ENCODE peak calls at places on chromosome 1, in seven cellular contexts. H is fibroblast of mammary gland, Y is dorsolateral prefrontal cortex, B is choroid plexus epithelial cell, U is GM06990, E is kidney, T is testis. X is an unnamed sample.

GRCh38 chr1:6007318-6008083 is 15.3 kb upstream of the NPHP4 start:
- DNase-seq in H (peak; percentile 47), Y (no peak), B (peak; percentile 42), U (no peak), E (peak; percentile 55), T (no peak), X (no peak)

GRCh38 chr1:117389779-117390178 is 22.5 kb downstream of the MAN1A2 start:
- DNase-seq in H (no peak), Y (no peak), B (no peak), U (no peak), E (no peak), T (no peak), X (no peak)

GRCh38 chr1:189681252-189681919 is 796.3 kb downstream of the BRINP3 start:
- DNase-seq in H (no peak), Y (no peak), B (no peak), U (no peak), E (no peak), T (no peak), X (no peak)

GRCh38 chr1:24501371-24502167 is 1.1 kb upstream of the RCAN3 start:
- DNase-seq in H (peak; percentile 10), Y (no peak), B (peak; percentile 51), U (no peak), E (no peak), T (peak; percentile 33), X (no peak)

GRCh38 chr1:203127672-203128611 is at the start of gene ADORA1:
- DNase-seq in H (peak; percentile 23), Y (peak; percentile 79), B (peak; percentile 57), U (no peak), E (peak; percentile 88), T (peak; percentile 91), X (peak; percentile 48)

GRCh38 chr1:210584439-210585113 is 255.9 kb downstream of the HHAT start:
- DNase-seq in H (peak; percentile 79), Y (peak; percentile 98), B (peak; percentile 70), U (peak; percentile 11), E (peak; percentile 80), T (peak; percentile 91), X (peak; percentile 79)

GRCh38 chr1:228060458-228061190 is 21.9 kb upstream of the ARF1 start:
- DNase-seq in H (no peak), Y (peak; percentile 9), B (no peak), U (no peak), E (peak; percentile 76), T (no peak), X (no peak)

GRCh38 chr1:213733708-213734107 is 254.1 kb upstream of the PROX1 start:
- DNase-seq in H (no peak), Y (no peak), B (no peak), U (no peak), E (no peak), T (no peak), X (no peak)

GRCh38 chr1:235838021-235838420 is 28.7 kb downstream of the LYST start:
- DNase-seq in H (no peak), Y (no peak), B (no peak), U (no peak), E (no peak), T (no peak), X (no peak)

GRCh38 chr1:165387505-165387904 is 31.0 kb upstream of the LMX1A start:
- DNase-seq in H (peak; percentile 15), Y (no peak), B (no peak), U (no peak), E (no peak), T (no peak), X (no peak)

GRCh38 chr1:64539808-64540207 is 69.9 kb downstream of the CACHD1 start:
- DNase-seq in H (peak; percentile 76), Y (peak; percentile 28), B (peak; percentile 81), U (no peak), E (peak; percentile 76), T (peak; percentile 71), X (no peak)

GRCh38 chr1:116737020-116737854 is 17.0 kb upstream of the CD2 start:
- DNase-seq in H (peak; percentile 67), Y (peak; percentile 40), B (peak; percentile 75), U (peak; percentile 72), E (no peak), T (peak; percentile 62), X (peak; percentile 51)

GRCh38 chr1:43835141-43836021 is 98.2 kb upstream of the ARTN start:
- DNase-seq in H (peak; percentile 90), Y (no peak), B (peak; percentile 82), U (peak; percentile 41), E (peak; percentile 88), T (no peak), X (no peak)

GRCh38 chr1:3040004-3040403 is 18.7 kb downstream of the ACTRT2 start:
- DNase-seq in H (no peak), Y (no peak), B (no peak), U (no peak), E (no peak), T (no peak), X (no peak)

GRCh38 chr1:56215771-56216170 is 363.6 kb downstream of the PLPP3 start:
- DNase-seq in H (no peak), Y (no peak), B (no peak), U (no peak), E (no peak), T (no peak), X (no peak)

GRCh38 chr1:84260852-84261518 is 40.5 kb upstream of the SAMD13 start:
- DNase-seq in H (no peak), Y (no peak), B (no peak), U (no peak), E (no peak), T (no peak), X (no peak)

GRCh38 chr1:21623411-21623961 is 45.7 kb downstream of the RAP1GAP start:
- DNase-seq in H (no peak), Y (no peak), B (no peak), U (no peak), E (peak; percentile 95), T (no peak), X (no peak)

GRCh38 chr1:202835548-202836072 is 24.9 kb downstream of the PCAT6 start:
- DNase-seq in H (peak; percentile 19), Y (no peak), B (no peak), U (no peak), E (no peak), T (no peak), X (no peak)

GRCh38 chr1:84603941-84604830 is 29.9 kb upstream of the CTBS start:
- DNase-seq in H (peak; percentile 95), Y (no peak), B (peak; percentile 63), U (no peak), E (no peak), T (no peak), X (no peak)

GRCh38 chr1:218656301-218657037 is 311.3 kb downstream of the TGFB2 start:
- DNase-seq in H (peak; percentile 83), Y (no peak), B (no peak), U (no peak), E (no peak), T (no peak), X (no peak)

GRCh38 chr1:225816643-225817538 is 7.0 kb downstream of the EPHX1 start:
- DNase-seq in H (peak; percentile 47), Y (no peak), B (peak; percentile 32), U (no peak), E (peak; percentile 86), T (peak; percentile 84), X (no peak)
- TF ChIP-seq CTCF in H (no peak), Y (no peak), B (no peak), U (no peak), E (no peak), T (no peak), X (no peak)

DNA sequence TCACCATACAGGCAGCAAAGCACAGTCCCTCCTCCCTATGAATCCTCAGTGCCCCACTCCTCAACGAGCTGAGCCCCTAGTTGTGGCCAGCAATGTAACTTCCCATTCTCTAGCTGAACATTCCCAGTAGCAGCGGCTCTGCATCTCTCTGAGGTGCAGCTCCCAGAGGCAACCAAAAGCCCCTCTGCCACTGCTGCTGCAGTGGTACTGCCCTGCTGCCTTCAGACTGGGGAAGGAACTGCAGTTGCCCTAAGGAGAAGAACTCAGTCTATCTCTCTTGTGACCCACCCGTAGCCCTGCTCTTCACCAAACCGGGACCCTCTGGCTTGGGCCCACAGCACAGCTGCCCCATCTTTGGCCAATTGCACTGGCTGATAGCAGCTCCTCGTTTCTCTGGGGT is 31.6 kb downstream of the PYHIN1 start:
- DNase-seq in H (no peak), Y (no peak), B (no peak), U (no peak), E (no peak), T (no peak), X (no peak)
- TF ChIP-seq CTCF in H (no peak), Y (no peak), B (no peak), U (no peak), E (no peak), T (no peak), X (no peak)

DNA sequence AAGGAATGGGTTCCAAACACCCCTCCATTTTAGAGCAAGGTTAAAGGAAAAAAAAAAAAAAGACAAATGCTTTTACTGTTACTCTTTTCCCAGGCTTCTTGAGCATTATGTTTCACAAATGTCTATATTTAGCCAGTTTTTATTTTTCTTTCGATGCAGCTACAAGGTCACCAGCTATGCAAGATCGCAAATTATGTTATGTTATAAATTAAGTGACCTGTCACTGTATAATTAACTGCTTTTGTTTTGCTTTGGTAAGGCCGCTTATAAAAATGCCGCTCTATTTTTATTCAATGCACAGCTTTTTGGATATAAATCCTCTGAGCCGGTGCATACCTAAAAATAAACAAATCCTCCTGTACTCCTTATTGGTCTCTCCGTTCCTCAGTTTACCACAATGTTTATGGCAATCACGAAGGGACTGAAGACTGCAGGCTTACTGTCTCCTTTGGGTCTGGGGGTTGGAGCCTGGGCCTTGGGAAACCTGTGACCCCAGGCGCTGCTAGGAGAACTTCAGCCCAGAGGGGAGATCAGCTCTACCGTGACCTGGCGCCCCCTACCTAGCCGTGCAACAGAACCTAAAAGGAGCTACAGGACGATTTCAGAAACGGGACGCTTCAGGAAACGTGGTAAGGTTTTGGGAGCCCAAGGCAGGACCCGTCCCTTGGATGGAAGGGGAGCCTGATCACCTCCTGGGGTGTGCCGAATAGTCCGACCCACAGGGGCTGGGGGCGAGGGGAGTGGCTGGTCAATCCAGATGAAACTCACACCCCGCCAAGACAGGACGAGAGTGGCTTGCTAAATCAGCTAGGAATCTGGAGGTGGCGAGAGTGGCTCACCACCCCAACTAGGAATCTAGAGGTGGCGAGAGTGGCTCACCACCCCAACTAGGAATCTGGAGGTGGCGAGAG is 101.2 kb upstream of the CD55 start:
- DNase-seq in H (no peak), Y (no peak), B (no peak), U (no peak), E (no peak), T (no peak), X (no peak)
- TF ChIP-seq CTCF in H (no peak), Y (no peak), B (no peak), U (no peak), E (no peak), T (no peak), X (no peak)

DNA sequence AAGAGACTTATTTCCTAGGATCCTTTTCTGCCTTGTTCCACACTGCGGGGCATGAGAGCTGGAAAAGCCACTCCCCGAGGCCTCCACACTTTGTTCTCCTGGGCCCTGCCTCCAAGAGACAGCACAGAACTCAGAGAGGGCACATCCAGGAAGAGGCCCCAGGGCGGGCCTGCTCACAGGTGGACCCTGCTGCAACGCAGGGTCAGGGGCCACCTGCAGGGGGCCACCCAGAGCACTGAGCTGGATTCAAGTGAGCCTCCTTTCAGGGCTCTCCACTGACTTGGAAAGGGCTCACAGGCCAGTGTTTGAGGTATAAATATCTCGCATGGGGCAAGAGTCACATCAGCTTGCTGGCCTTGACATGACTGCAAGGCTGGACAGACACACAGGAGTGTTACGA is 4.8 kb downstream of the RGS16 start:
- DNase-seq in H (no peak), Y (no peak), B (no peak), U (no peak), E (no peak), T (no peak), X (no peak)
- TF ChIP-seq CTCF in H (peak; percentile 30), Y (peak; percentile 15), B (peak; percentile 44), U (peak; percentile 63), E (peak; percentile 10), T (peak; percentile 7), X (peak; percentile 48)

X was measured in neural crest cell.